ENCODE peak calls at places on chromosome 16, in five cellular contexts. B is skeletal muscle cell, Y is cardiac muscle cell, K is H54, L is GM23248. J is an unnamed sample.

GRCh38 chr16:23509441-23509754 is 896 bp downstream of the GGA2 start:
- DNase-seq in L (no peak), B (no peak), K (no peak), Y (no peak), J (no peak)

GRCh38 chr16:56789360-56789759 is 59.4 kb downstream of the NUP93 start:
- DNase-seq in B (no peak), L (peak), K (peak), Y (peak), J (no peak)

GRCh38 chr16:53925011-53925410 is 221.1 kb downstream of the FTO start:
- DNase-seq in L (no peak), B (no peak), Y (no peak), K (no peak), J (no peak)

GRCh38 chr16:88202207-88202745 is 180.5 kb upstream of the ZNF469 start:
- DNase-seq in L (no peak), K (no peak), Y (no peak), B (no peak), J (no peak)

GRCh38 chr16:72848759-72849664 is 198.9 kb downstream of the ZFHX3 start:
- DNase-seq in L (peak), Y (no peak), B (peak), K (peak), J (peak)

GRCh38 chr16:68247400-68247799 is 2.2 kb downstream of the PLA2G15 start:
- DNase-seq in Y (no peak), L (no peak), B (no peak), K (no peak), J (no peak)

GRCh38 chr16:29816694-29817441 is 916 bp downstream of the PAGR1 start:
- DNase-seq in Y (peak), L (peak), K (no peak), B (no peak), J (peak)

GRCh38 chr16:89482087-89482823 is 8.1 kb downstream of the ANKRD11 start:
- DNase-seq in L (no peak), K (no peak), Y (no peak), B (no peak), J (no peak)

GRCh38 chr16:67924140-67924906 is 7.3 kb downstream of the CTRL start:
- DNase-seq in B (no peak), K (no peak), Y (no peak), L (no peak), J (no peak)

GRCh38 chr16:2238396-2239230 is 2.4 kb downstream of the DNASE1L2 start:
- DNase-seq in K (no peak), Y (no peak), L (no peak), B (no peak), J (no peak)

GRCh38 chr16:6682142-6682811 is 650.4 kb upstream of the RBFOX1 start:
- DNase-seq in L (peak), K (peak), Y (peak), B (no peak), J (peak)

GRCh38 chr16:12231666-12232065 is 255.1 kb downstream of the SNX29 start:
- DNase-seq in L (peak), K (peak), B (no peak), Y (no peak), J (peak)

GRCh38 chr16:85754403-85754802 is 3.5 kb upstream of the C16orf74 start:
- DNase-seq in K (no peak), L (no peak), B (no peak), Y (no peak), J (no peak)

GRCh38 chr16:68369168-68369567 is 58.3 kb downstream of the PRMT7 start:
- DNase-seq in L (no peak), Y (no peak), K (no peak), B (no peak), J (no peak)

GRCh38 chr16:87384162-87384999 is 805 bp upstream of the FBXO31 start:
- DNase-seq in B (no peak), Y (peak), K (peak), L (peak), J (peak)

GRCh38 chr16:50266337-50267091 is at the start of gene ADCY7:
- DNase-seq in L (peak), Y (peak), K (peak), B (peak), J (peak)

GRCh38 chr16:30054959-30055553 is 10.5 kb upstream of the ALDOA start:
- DNase-seq in Y (peak), L (no peak), K (no peak), B (no peak), J (no peak)

GRCh38 chr16:20023190-20023589 is 50.5 kb downstream of the GPR139 start:
- DNase-seq in L (peak), K (no peak), Y (peak), B (no peak), J (no peak)